ENCODE peak calls at places on chromosome 4, in five cellular contexts. J is A673; P is lung; F is heart right ventricle; T is CD8-positive, alpha-beta T cell. Z is an unnamed sample. For H3K4me1 and H3K27me3, the result is how much of the 10 kb centered on the place peaks cover.

GRCh38 chr4:6463311-6464289 is 8.8 kb downstream of the PPP2R2C start:
- DNase-seq in J (no peak), P (no peak), F (no peak), T (no peak), Z (no peak)

GRCh38 chr4:120071192-120071795 is 4.6 kb upstream of the MAD2L1 start:
- DNase-seq in J (peak), P (peak), F (no peak), T (no peak), Z (peak)

GRCh38 chr4:44662623-44663006 is 11.2 kb upstream of the YIPF7 start:
- DNase-seq in J (no peak), P (no peak), F (no peak), T (no peak), Z (no peak)

GRCh38 chr4:38987491-38987890 is 44.7 kb downstream of the TMEM156 start:
- DNase-seq in J (no peak), P (no peak), F (no peak), T (no peak), Z (no peak)

GRCh38 chr4:11587797-11588196 is 159.1 kb upstream of the HS3ST1 start:
- DNase-seq in J (no peak), P (no peak), F (no peak), T (no peak), Z (no peak)

GRCh38 chr4:19969492-19969891 is 282.2 kb upstream of the SLIT2 start:
- DNase-seq in J (peak), P (no peak), F (no peak), T (no peak), Z (no peak)

GRCh38 chr4:154683956-154684681 is 59.7 kb upstream of the LRAT start:
- DNase-seq in J (no peak), P (no peak), F (no peak), T (no peak), Z (no peak)

GRCh38 chr4:40916880-40917279 is 167.1 kb downstream of the NSUN7 start:
- DNase-seq in J (peak), P (peak), F (peak), T (peak), Z (no peak)

GRCh38 chr4:2087170-2087569 is 28.0 kb downstream of the NAT8L start:
- DNase-seq in J (no peak), P (no peak), F (no peak), T (no peak), Z (no peak)

GRCh38 chr4:128660361-128660964 is 149.0 kb upstream of the JADE1 start:
- DNase-seq in J (no peak), P (no peak), F (peak), T (no peak), Z (no peak)

GRCh38 chr4:9989918-9990635 is 31.2 kb downstream of the SLC2A9 start:
- DNase-seq in J (no peak), P (no peak), F (no peak), T (no peak), Z (no peak)

GRCh38 chr4:41598580-41598979 is 60.6 kb downstream of the LIMCH1 start:
- DNase-seq in J (no peak), P (no peak), F (no peak), T (no peak), Z (no peak)

GRCh38 chr4:168831919-168832745 is 177.9 kb downstream of the CBR4 start:
- DNase-seq in J (peak), P (peak), F (peak), T (peak), Z (no peak)

GRCh38 chr4:23290656-23291055 is 597.9 kb downstream of the GBA3 start:
- DNase-seq in J (no peak), P (no peak), F (no peak), T (no peak), Z (no peak)

GRCh38 chr4:139256349-139256748 is 23.7 kb downstream of the MGARP start:
- DNase-seq in J (no peak), P (no peak), F (no peak), T (no peak), Z (no peak)

GRCh38 chr4:89708903-89709361 is 128.0 kb downstream of the SNCA start:
- DNase-seq in J (no peak), P (no peak), F (no peak), T (no peak), Z (no peak)

GRCh38 chr4:102825261-102826071 is 1.9 kb downstream of the UBE2D3 start:
- DNase-seq in J (peak), P (peak), F (peak), T (no peak), Z (peak)

GRCh38 chr4:140188975-140189374 is 35.0 kb upstream of the MAML3 start:
- DNase-seq in J (peak), P (peak), F (no peak), T (no peak), Z (no peak)

GRCh38 chr4:76950846-76951321 is 1.3 kb downstream of the SEPTIN11 start:
- DNase-seq in J (peak), P (peak), F (peak), T (no peak), Z (no peak)

GRCh38 chr4:158253350-158253980 is 43.2 kb downstream of the TMEM144 start:
- DNase-seq in J (peak), P (no peak), F (peak), T (no peak), Z (peak)

GRCh38 chr4:7416745-7417432 is 17.8 kb downstream of the PSAPL1 start:
- DNase-seq in J (no peak), P (no peak), F (no peak), T (no peak), Z (no peak)

GRCh38 chr4:151658959-151659593 is 101.7 kb downstream of the GATB start:
- DNase-seq in J (peak), P (peak), F (no peak), T (no peak), Z (no peak)

GRCh38 chr4:11585506-11585905 is 156.8 kb upstream of the HS3ST1 start:
- DNase-seq in J (no peak), P (no peak), F (peak), T (no peak), Z (no peak)

GRCh38 chr4:142474398-142475087 is 371.6 kb downstream of the INPP4B start:
- DNase-seq in J (no peak), P (no peak), F (no peak), T (no peak), Z (no peak)

GRCh38 chr4:55125763-55126541 is 557 bp upstream of the KDR start:
- DNase-seq in J (peak), P (no peak), F (no peak), T (no peak), Z (no peak)

GRCh38 chr4:78951862-78952472 is 12.7 kb upstream of the PAQR3 start:
- DNase-seq in J (peak), P (no peak), F (no peak), T (no peak), Z (peak)

GRCh38 chr4:168787801-168788200 is 222.3 kb downstream of the CBR4 start:
- DNase-seq in J (peak), P (no peak), F (no peak), T (no peak), Z (no peak)

GRCh38 chr4:55386840-55387239 is 8.9 kb upstream of the TMEM165 start:
- DNase-seq in J (no peak), P (no peak), F (no peak), T (no peak), Z (no peak)

GRCh38 chr4:7941111-7942018 is 1.7 kb upstream of the AFAP1 start:
- DNase-seq in J (no peak), P (no peak), F (no peak), T (no peak), Z (no peak)

GRCh38 chr4:154559141-154559841 is 3.5 kb upstream of the FGB start:
- DNase-seq in J (peak), P (no peak), F (no peak), T (no peak), Z (peak)

GRCh38 chr4:22661443-22661842 is 31.3 kb upstream of the GBA3 start:
- DNase-seq in J (no peak), P (no peak), F (no peak), T (no peak), Z (no peak)

GRCh38 chr4:7096264-7096663 is 28.4 kb upstream of the GRPEL1 start:
- DNase-seq in J (no peak), P (no peak), F (no peak), T (no peak), Z (no peak)

GRCh38 chr4:180794352-180794751 is 1448.8 kb upstream of the TENM3 start:
- DNase-seq in J (peak), P (no peak), F (no peak), T (no peak), Z (no peak)

GRCh38 chr4:84948056-84948455 is 18.4 kb downstream of the WDFY3 start:
- DNase-seq in J (no peak), P (no peak), F (no peak), T (no peak), Z (no peak)

GRCh38 chr4:138897818-138898226 is 117.8 kb upstream of the NOCT start:
- DNase-seq in J (no peak), P (no peak), F (no peak), T (no peak), Z (peak)

GRCh38 chr4:173057442-173057841 is 111.2 kb upstream of the GALNT7 start:
- DNase-seq in J (no peak), P (no peak), F (no peak), T (no peak), Z (no peak)

GRCh38 chr4:36332023-36332781 is 50.8 kb downstream of the DTHD1 start:
- DNase-seq in J (no peak), P (no peak), F (no peak), T (no peak), Z (no peak)

GRCh38 chr4:174213734-174214101 is 69.7 kb downstream of the FBXO8 start:
- DNase-seq in J (no peak), P (no peak), F (no peak), T (no peak), Z (no peak)

GRCh38 chr4:174215936-174216699 is 67.3 kb downstream of the FBXO8 start:
- DNase-seq in J (no peak), P (no peak), F (no peak), T (no peak), Z (no peak)

GRCh38 chr4:174216935-174217272 is 66.6 kb downstream of the FBXO8 start:
- DNase-seq in J (no peak), P (no peak), F (no peak), T (no peak), Z (no peak)

GRCh38 chr4:174214102-174214878 is 69.2 kb downstream of the FBXO8 start:
- DNase-seq in J (no peak), P (no peak), F (peak), T (no peak), Z (no peak)

GRCh38 chr4:174215055-174215454 is 68.4 kb downstream of the FBXO8 start:
- DNase-seq in J (no peak), P (no peak), F (no peak), T (no peak), Z (no peak)
- H3K27ac ChIP-seq in J (no peak), P (no peak), F (no peak), T (no peak), Z (no peak)

GRCh38 chr4:184286346-184286745 is 68.7 kb upstream of the ENPP6 start:
- DNase-seq in J (no peak), P (no peak), F (no peak), T (no peak), Z (no peak)
- H3K4me1 ChIP-seq in J (under half), P (under half), F (under half), T (under half), Z (under half)

GRCh38 chr4:81455895-81456294 is 15.8 kb downstream of the RASGEF1B start:
- DNase-seq in J (no peak), P (no peak), F (no peak), T (no peak), Z (no peak)

GRCh38 chr4:81452452-81453011 is 19.2 kb downstream of the RASGEF1B start:
- DNase-seq in J (no peak), P (no peak), F (no peak), T (no peak), Z (no peak)

GRCh38 chr4:81453024-81453423 is 18.7 kb downstream of the RASGEF1B start:
- DNase-seq in J (no peak), P (no peak), F (no peak), T (no peak), Z (no peak)

GRCh38 chr4:81454953-81455352 is 16.8 kb downstream of the RASGEF1B start:
- DNase-seq in J (no peak), P (no peak), F (no peak), T (no peak), Z (no peak)

DNA sequence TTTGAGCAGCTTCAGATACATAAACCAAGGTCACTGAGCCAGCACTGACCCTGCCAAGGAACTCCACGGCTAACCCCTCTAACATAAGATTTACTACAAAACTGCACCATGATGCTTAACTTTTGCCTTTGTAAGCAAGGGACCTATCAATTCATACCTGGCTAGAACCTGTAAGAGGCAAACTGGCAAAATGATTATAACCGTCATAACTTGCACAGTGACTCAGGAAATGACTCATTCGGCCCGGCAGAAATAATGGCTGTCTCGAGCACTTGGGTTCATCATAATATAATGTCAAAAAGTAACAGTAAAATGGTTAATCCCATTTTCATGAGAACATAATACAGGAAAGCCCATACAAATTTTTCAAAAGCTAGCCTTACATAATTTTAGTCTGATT is 17.2 kb downstream of the RASGEF1B start:
- DNase-seq in J (peak), P (no peak), F (no peak), T (no peak), Z (no peak)
- H3K27me3 ChIP-seq in J (under half), P (under half), F (under half), T (under half), Z (under half)

DNA sequence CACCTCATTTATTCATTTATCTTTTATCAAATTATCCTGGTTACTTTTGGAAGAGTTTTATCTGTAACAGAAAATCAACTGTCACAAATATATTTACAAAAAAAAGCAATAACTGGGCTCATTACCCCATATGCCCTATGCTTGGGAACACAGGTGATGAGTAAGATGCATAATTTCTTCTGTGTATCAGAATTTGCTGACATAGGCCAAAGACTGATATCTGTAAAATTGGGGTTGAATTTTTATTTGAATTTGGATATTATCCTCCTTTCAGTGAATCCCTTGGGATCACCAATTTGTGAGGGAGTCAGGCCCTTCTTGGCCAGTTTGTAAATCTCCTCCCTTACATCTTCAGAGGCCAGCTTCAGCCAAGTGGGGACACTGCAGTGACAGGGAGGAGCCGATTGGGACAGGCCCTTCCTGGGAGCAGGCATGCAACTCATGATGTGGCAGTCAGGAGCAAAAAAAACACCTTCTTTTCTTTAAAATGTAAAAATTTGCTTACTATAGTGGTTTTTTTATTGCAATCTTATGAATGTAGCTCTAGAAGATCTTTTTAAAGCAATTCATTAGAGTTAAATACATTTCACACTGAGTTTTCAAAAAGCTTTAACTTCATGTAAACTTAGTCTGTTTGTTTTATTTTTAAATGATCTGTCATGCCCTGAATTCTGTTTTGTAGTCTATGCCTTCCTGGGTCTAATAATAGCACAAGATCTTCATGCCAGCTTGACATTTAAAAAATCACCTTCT is 136.7 kb upstream of the SPRY1 start:
- DNase-seq in J (no peak), P (no peak), F (no peak), T (no peak), Z (no peak)
- H3K27ac ChIP-seq in J (no peak), P (peak), F (no peak), T (no peak), Z (no peak)

GRCh38 chr4:37628977-37629609 is 57.1 kb downstream of the RELL1 start:
- DNase-seq in J (no peak), P (no peak), F (no peak), T (no peak), Z (no peak)

GRCh38 chr4:37627263-37627662 is 58.9 kb downstream of the RELL1 start:
- DNase-seq in J (no peak), P (no peak), F (no peak), T (no peak), Z (no peak)

GRCh38 chr4:37623125-37623524 is 63.1 kb downstream of the RELL1 start:
- DNase-seq in J (no peak), P (no peak), F (no peak), T (no peak), Z (no peak)

GRCh38 chr4:37623940-37624339 is 62.2 kb downstream of the RELL1 start:
- DNase-seq in J (no peak), P (no peak), F (no peak), T (no peak), Z (no peak)

GRCh38 chr4:37625499-37625898 is 60.7 kb downstream of the RELL1 start:
- DNase-seq in J (no peak), P (no peak), F (no peak), T (no peak), Z (no peak)
- H3K4me1 ChIP-seq in J (under half), P (under half), F (under half), T (under half), Z (under half)

GRCh38 chr4:825063-825968 is 613 bp downstream of the CPLX1 start:
- DNase-seq in J (peak), P (no peak), F (no peak), T (peak), Z (no peak)
- H3K27me3 ChIP-seq in J (under half), P (under half), F (half or more), T (under half), Z (under half)

Z was measured in Panc1.